ENCODE peak calls at places on chromosomes 1 and 21, in eight cellular contexts. R, J, E, V, D, I, M and W are unnamed samples.

GRCh38 chr21:18832081-18832670 is 428.6 kb upstream of the TMPRSS15 start:
- DNase-seq in R (no peak), J (no peak), E (no peak), V (no peak), D (no peak), I (no peak), M (no peak), W (no peak)

GRCh38 chr1:113219377-113219776 is 146.4 kb downstream of the LRIG2 start:
- DNase-seq in R (no peak), J (no peak), E (no peak), V (no peak), D (peak; percentile 21), I (no peak), M (no peak), W (no peak)

GRCh38 chr1:228830954-228831481 is 95.7 kb downstream of the RHOU start:
- DNase-seq in R (no peak), J (peak; percentile 39), E (no peak), V (peak; percentile 69), D (no peak), I (peak; percentile 37), M (no peak), W (no peak)

GRCh38 chr1:96533820-96534219 is 187.8 kb upstream of the PTBP2 start:
- DNase-seq in R (no peak), J (no peak), E (no peak), V (no peak), D (no peak), I (no peak), M (no peak), W (no peak)

GRCh38 chr1:244970236-244970652 is 105.9 kb upstream of the HNRNPU start:
- DNase-seq in R (peak; percentile 61), J (peak; percentile 42), E (peak; percentile 48), V (no peak), D (no peak), I (peak; percentile 52), M (peak; percentile 89), W (no peak)

GRCh38 chr1:66371233-66372005 is 162.5 kb upstream of the SGIP1 start:
- DNase-seq in R (no peak), J (no peak), E (no peak), V (no peak), D (no peak), I (peak; percentile 89), M (no peak), W (no peak)

GRCh38 chr21:15090390-15090789 is 25.6 kb upstream of the NRIP1 start:
- DNase-seq in R (no peak), J (no peak), E (no peak), V (no peak), D (no peak), I (no peak), M (no peak), W (no peak)

GRCh38 chr1:64140596-64140995 is 62.8 kb upstream of the UBE2U start:
- DNase-seq in R (no peak), J (no peak), E (no peak), V (no peak), D (no peak), I (no peak), M (no peak), W (no peak)

GRCh38 chr1:3451994-3452865 is 2.2 kb upstream of the ARHGEF16 start:
- DNase-seq in R (no peak), J (no peak), E (no peak), V (no peak), D (no peak), I (no peak), M (no peak), W (no peak)

GRCh38 chr1:53372501-53372951 is 44.7 kb upstream of the LRP8 start:
- DNase-seq in R (no peak), J (no peak), E (peak; percentile 9), V (no peak), D (peak; percentile 3), I (no peak), M (no peak), W (no peak)

DNA sequence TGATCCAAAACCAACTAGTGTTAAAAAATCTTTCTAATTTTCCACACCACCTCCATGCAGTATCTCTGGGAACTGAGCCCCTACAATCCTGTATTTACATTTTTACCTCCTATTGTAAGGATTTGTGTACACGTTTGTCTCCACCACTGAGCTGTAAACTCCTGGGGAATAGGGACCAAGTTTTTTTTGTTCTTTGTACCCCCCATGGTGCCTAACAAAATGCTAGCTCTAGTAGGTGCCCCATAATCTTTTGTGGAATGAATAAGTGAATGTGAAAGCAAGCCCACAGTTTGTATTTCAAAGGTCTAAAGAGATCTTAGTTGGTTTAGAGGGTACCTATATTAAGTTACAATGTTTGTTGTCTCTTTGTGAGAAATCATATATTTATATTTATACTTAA is 879 bp upstream of the WLS start:
- DNase-seq in R (no peak), J (no peak), E (no peak), V (no peak), D (no peak), I (no peak), M (peak; percentile 35), W (no peak)
- H3K4me3 ChIP-seq in R (peak overlapping the region; percentile 71), J (peak overlapping the region; percentile 77), E (peak overlapping the region; percentile 83), V (no peak overlapping the region), D (no peak overlapping the region), I (peak overlapping the region; percentile 87), M (peak overlapping the region; percentile 86), W (peak overlapping the region; percentile 93)

GRCh38 chr1:153346067-153346723 is 2.4 kb downstream of the PGLYRP4 start:
- DNase-seq in R (no peak), J (no peak), E (no peak), V (no peak), D (peak; percentile 7), I (no peak), M (no peak), W (no peak)
- H3K4me3 ChIP-seq in R (no peak overlapping the region), J (no peak overlapping the region), E (no peak overlapping the region), V (no peak overlapping the region), D (no peak overlapping the region), I (no peak overlapping the region), M (no peak overlapping the region), W (no peak overlapping the region)

GRCh38 chr1:208333676-208334075 is 89.5 kb upstream of the PLXNA2 start:
- DNase-seq in R (no peak), J (no peak), E (no peak), V (no peak), D (no peak), I (no peak), M (no peak), W (no peak)

GRCh38 chr1:208329291-208329690 is 85.1 kb upstream of the PLXNA2 start:
- DNase-seq in R (no peak), J (no peak), E (no peak), V (no peak), D (no peak), I (no peak), M (no peak), W (no peak)

GRCh38 chr1:208332774-208333126 is 88.6 kb upstream of the PLXNA2 start:
- DNase-seq in R (no peak), J (no peak), E (no peak), V (no peak), D (peak; percentile 16), I (no peak), M (no peak), W (no peak)

GRCh38 chr1:208335386-208335785 is 91.2 kb upstream of the PLXNA2 start:
- DNase-seq in R (no peak), J (no peak), E (no peak), V (no peak), D (no peak), I (no peak), M (no peak), W (no peak)

GRCh38 chr1:208332036-208332773 is 88.0 kb upstream of the PLXNA2 start:
- DNase-seq in R (no peak), J (no peak), E (no peak), V (no peak), D (no peak), I (no peak), M (no peak), W (no peak)
- H3K4me3 ChIP-seq in R (no peak overlapping the region), J (no peak overlapping the region), E (no peak overlapping the region), V (no peak overlapping the region), D (no peak overlapping the region), I (no peak overlapping the region), M (no peak overlapping the region), W (no peak overlapping the region)

DNA sequence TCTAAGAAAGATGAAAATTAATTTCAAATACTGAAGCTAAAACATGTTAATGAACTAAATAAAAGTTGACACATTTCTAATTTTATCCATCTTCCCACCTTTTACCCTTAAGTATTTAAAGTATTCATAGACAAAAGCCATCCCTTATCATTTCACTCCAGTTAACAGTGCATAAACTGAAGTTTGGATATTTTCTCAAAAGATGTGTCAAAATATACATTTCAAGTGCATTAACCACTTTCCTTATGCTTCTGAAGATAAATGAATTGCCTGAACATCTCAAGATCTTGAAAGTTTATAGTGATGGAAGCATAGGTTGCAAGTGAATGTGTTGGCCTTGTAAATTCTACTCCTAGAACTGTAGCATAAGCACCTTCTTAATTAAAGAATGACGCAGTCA is 282.8 kb upstream of the C1orf105 start:
- DNase-seq in R (no peak), J (no peak), E (no peak), V (no peak), D (no peak), I (no peak), M (no peak), W (no peak)
- H3K4me3 ChIP-seq in R (no peak overlapping the region), J (no peak overlapping the region), E (no peak overlapping the region), V (no peak overlapping the region), D (no peak overlapping the region), I (no peak overlapping the region), M (no peak overlapping the region), W (no peak overlapping the region)

GRCh38 chr1:178376008-178376407 is 120.8 kb downstream of the CLEC20A start:
- DNase-seq in R (no peak), J (no peak), E (no peak), V (no peak), D (no peak), I (no peak), M (no peak), W (no peak)

GRCh38 chr1:178371236-178371635 is 125.5 kb downstream of the CLEC20A start:
- DNase-seq in R (no peak), J (no peak), E (no peak), V (no peak), D (no peak), I (peak; percentile 23), M (no peak), W (no peak)

GRCh38 chr1:178374016-178374415 is 122.7 kb downstream of the CLEC20A start:
- DNase-seq in R (no peak), J (no peak), E (no peak), V (no peak), D (no peak), I (no peak), M (no peak), W (no peak)

GRCh38 chr1:178367151-178367550 is 129.6 kb downstream of the CLEC20A start:
- DNase-seq in R (no peak), J (no peak), E (no peak), V (no peak), D (no peak), I (no peak), M (no peak), W (no peak)

GRCh38 chr1:178371999-178372398 is 124.8 kb downstream of the CLEC20A start:
- DNase-seq in R (no peak), J (no peak), E (no peak), V (no peak), D (no peak), I (no peak), M (no peak), W (no peak)
- H3K4me3 ChIP-seq in R (peak overlapping the region; percentile 36), J (no peak overlapping the region), E (peak overlapping the region; percentile 28), V (no peak overlapping the region), D (no peak overlapping the region), I (peak overlapping the region; percentile 44), M (no peak overlapping the region), W (peak overlapping the region; percentile 36)

GRCh38 chr1:153976819-153977249 is 640 bp downstream of the JTB start:
- DNase-seq in R (no peak), J (no peak), E (no peak), V (no peak), D (no peak), I (no peak), M (no peak), W (no peak)
- H3K4me3 ChIP-seq in R (peak overlapping the region; percentile 97), J (peak overlapping the region; percentile 78), E (peak overlapping the region; percentile 100), V (peak overlapping the region; percentile 93), D (peak overlapping the region; percentile 83), I (peak overlapping the region; percentile 97), M (peak overlapping the region; percentile 81), W (peak overlapping the region; percentile 98)